ENCODE peak calls at places on chromosomes 11 and 22, in four cellular contexts. V is activated effector memory CD4-positive, alpha-beta T cell treated with anti-CD3 and anti-CD28 coated beads, Interleukin-2, amount 50 U/mL, for 16 hours; W is frontal cortex; J is globus pallidus. Q is an unnamed sample.

GRCh38 chr11:43516316-43516820 is 157.6 kb downstream of the TTC17 start:
- DNase-seq in V (no peak), J (no peak), W (no peak), Q (no peak)

GRCh38 chr11:119363874-119364590 is 17.5 kb downstream of the USP2 start:
- DNase-seq in W (peak), J (no peak), V (peak), Q (peak)

GRCh38 chr11:64758330-64759079 is 1.3 kb downstream of the PYGM start:
- DNase-seq in V (peak), W (no peak), J (no peak), Q (no peak)

GRCh38 chr22:35269630-35270029 is 12.3 kb downstream of the HMGXB4 start:
- DNase-seq in J (no peak), W (no peak), V (no peak), Q (no peak)

GRCh38 chr11:7548659-7549283 is 35.0 kb downstream of the PPFIBP2 start:
- DNase-seq in V (no peak), J (no peak), W (no peak), Q (no peak)

GRCh38 chr11:6111635-6112034 is 4.2 kb downstream of the OR56B4 start:
- DNase-seq in V (no peak), W (no peak), J (no peak), Q (no peak)

GRCh38 chr11:120032766-120033390 is 105.0 kb downstream of the TRIM29 start:
- DNase-seq in W (no peak), V (no peak), J (no peak), Q (no peak)

GRCh38 chr11:19199766-19200165 is 2.0 kb downstream of the CSRP3 start:
- DNase-seq in V (no peak), J (no peak), W (no peak), Q (no peak)

GRCh38 chr22:40592352-40593113 is 44.0 kb downstream of the MRTFA start:
- DNase-seq in W (no peak), J (no peak), V (no peak), Q (no peak)

GRCh38 chr22:49367016-49367697 is 460.5 kb downstream of the BRD1 start:
- DNase-seq in J (no peak), V (no peak), W (no peak), Q (no peak)